ENCODE peak calls at places on chromosomes 13 and 19, in four cellular contexts. L, P, A and Q are unnamed samples.

GRCh38 chr13:109787135-109787954 is 962 bp upstream of the IRS2 start:
- DNase-seq in L (peak), P (no peak), A (peak), Q (no peak)

GRCh38 chr19:3857449-3858003 is 11.3 kb downstream of the ZFR2 start:
- DNase-seq in L (peak), P (no peak), A (no peak), Q (no peak)

GRCh38 chr19:57830071-57830602 is at the start of gene ZNF587B:
- DNase-seq in L (peak), P (no peak), A (peak), Q (no peak)

GRCh38 chr13:110746443-110746842 is 32.9 kb downstream of the ING1 start:
- DNase-seq in L (no peak), P (no peak), A (no peak), Q (no peak)

GRCh38 chr13:20418953-20419352 is 106.7 kb downstream of the CRYL1 start:
- DNase-seq in L (no peak), P (no peak), A (no peak), Q (no peak)

GRCh38 chr13:37985281-37985680 is 115.7 kb upstream of the TRPC4 start:
- DNase-seq in L (no peak), P (no peak), A (no peak), Q (no peak)

GRCh38 chr13:51643882-51644281 is 59.6 kb downstream of the WDFY2 start:
- DNase-seq in L (no peak), P (peak), A (no peak), Q (no peak)

GRCh38 chr13:96785986-96786385 is 208.3 kb downstream of the OXGR1 start:
- DNase-seq in L (no peak), P (no peak), A (no peak), Q (no peak)

GRCh38 chr19:46791944-46792343 is 3.5 kb upstream of the SLC1A5 start:
- DNase-seq in L (no peak), P (no peak), A (no peak), Q (no peak)

GRCh38 chr13:107066355-107066754 is 498.4 kb upstream of the ARGLU1 start:
- DNase-seq in L (no peak), P (no peak), A (no peak), Q (no peak)

GRCh38 chr19:12793290-12794195 is 2.3 kb downstream of the JUNB start:
- DNase-seq in L (peak), P (peak), A (peak), Q (peak)

GRCh38 chr13:39600766-39601165 is 2.2 kb downstream of the LHFPL6 start:
- DNase-seq in L (peak), P (no peak), A (peak), Q (peak)

GRCh38 chr13:69769637-69770036 is 338.0 kb upstream of the ATXN8OS start:
- DNase-seq in L (peak), P (no peak), A (no peak), Q (no peak)

GRCh38 chr13:72696590-72696989 is 30.8 kb downstream of the MZT1 start:
- DNase-seq in L (no peak), P (no peak), A (no peak), Q (no peak)

GRCh38 chr19:22882797-22883196 is 50.7 kb downstream of the ZNF723 start:
- DNase-seq in L (peak), P (no peak), A (no peak), Q (no peak)

GRCh38 chr19:49431330-49431749 is 6.2 kb downstream of the GFY start:
- DNase-seq in L (no peak), P (peak), A (no peak), Q (no peak)

GRCh38 chr19:51546650-51547396 is 15.4 kb upstream of the SIGLEC6 start:
- DNase-seq in L (no peak), P (no peak), A (no peak), Q (no peak)

GRCh38 chr13:86445584-86446140 is 646.4 kb upstream of the SLITRK6 start:
- DNase-seq in L (no peak), P (no peak), A (no peak), Q (no peak)

GRCh38 chr13:109163052-109163413 is 533.6 kb downstream of the MYO16 start:
- DNase-seq in L (no peak), P (no peak), A (peak), Q (no peak)

GRCh38 chr13:106349080-106349841 is 186.2 kb downstream of the EFNB2 start:
- DNase-seq in L (no peak), P (peak), A (peak), Q (no peak)

GRCh38 chr19:16860118-16860517 is 28.7 kb upstream of the F2RL3 start:
- DNase-seq in L (no peak), P (no peak), A (no peak), Q (no peak)

GRCh38 chr19:56978023-56978565 is 137.6 kb upstream of the PEG3 start:
- DNase-seq in L (no peak), P (no peak), A (no peak), Q (no peak)

GRCh38 chr19:11268783-11269267 is 6.5 kb upstream of the DOCK6 start:
- DNase-seq in L (no peak), P (peak), A (no peak), Q (no peak)

GRCh38 chr13:27770809-27771208 is 21.5 kb upstream of the GSX1 start:
- DNase-seq in L (peak), P (peak), A (peak), Q (no peak)

GRCh38 chr19:43807651-43808050 is 5.4 kb upstream of the LYPD5 start:
- DNase-seq in L (no peak), P (no peak), A (no peak), Q (no peak)

GRCh38 chr19:11673608-11674041 is 65.1 kb downstream of the ZNF823 start:
- DNase-seq in L (peak), P (peak), A (peak), Q (peak)

DNA sequence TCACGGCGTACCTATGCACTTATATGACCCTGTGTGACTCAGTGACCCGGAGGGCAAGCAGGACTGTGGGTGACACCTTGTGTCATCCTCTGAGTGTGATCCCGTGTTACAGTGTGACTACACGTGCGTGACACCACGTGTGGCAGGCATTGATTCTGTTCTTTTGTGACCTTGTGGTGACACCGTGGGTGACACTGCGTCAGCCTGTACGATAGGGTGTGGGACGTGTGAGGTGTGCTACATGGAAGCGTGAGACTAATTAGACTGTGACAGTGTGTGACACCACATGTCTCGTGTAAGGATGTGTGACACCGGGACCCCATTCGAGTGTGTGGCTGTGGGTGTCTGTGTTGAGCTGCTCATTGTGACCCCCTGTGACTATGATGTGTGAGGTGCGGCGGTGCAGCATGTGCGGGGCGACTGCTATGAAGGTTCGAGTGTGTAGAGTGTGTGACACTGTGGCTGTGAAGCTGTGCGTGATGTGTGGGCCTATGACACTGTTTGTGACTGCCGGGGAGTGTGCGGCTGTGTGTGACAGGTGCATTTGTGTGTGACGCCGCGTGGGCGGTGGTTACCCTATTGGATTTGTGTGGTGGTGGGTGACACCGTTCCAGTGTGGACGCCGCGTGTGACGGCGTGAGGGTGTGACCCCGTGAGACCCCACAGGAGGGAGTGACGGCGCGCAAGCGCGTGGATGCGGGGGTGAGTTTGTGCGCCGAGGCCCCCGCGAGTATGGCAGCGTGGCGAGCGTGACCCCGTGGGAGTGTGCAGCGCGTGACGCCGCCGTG is at the start of gene SPTBN4:
- DNase-seq in L (no peak), P (no peak), A (peak), Q (peak)
- H3K27ac ChIP-seq in L (no peak), P (peak), A (no peak), Q (peak)

GRCh38 chr19:1651061-1651547 is 1.3 kb downstream of the TCF3 start:
- DNase-seq in L (peak), P (peak), A (peak), Q (no peak)
- H3K27ac ChIP-seq in L (peak), P (peak), A (peak), Q (no peak)

DNA sequence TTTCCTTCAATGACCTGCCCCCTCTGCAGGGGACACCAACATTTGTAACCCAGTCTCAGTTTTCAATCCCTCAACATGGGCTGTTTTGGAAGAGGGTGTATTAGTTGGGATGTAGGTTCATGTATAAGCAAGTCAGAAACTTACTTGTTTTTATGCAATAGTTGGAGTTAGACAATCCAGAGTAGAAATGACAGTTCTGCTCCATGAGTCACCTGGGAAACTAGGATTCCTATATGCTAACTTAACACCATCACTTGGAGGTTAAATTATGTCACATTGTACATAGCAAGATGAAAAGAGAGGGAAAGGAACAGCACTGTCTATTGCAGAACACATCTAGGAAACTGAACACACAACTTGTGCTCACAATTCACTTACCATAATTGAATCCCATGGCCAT is 436.4 kb downstream of the RFC3 start:
- DNase-seq in L (no peak), P (no peak), A (no peak), Q (no peak)
- H3K27ac ChIP-seq in L (no peak), P (no peak), A (no peak), Q (no peak)

DNA sequence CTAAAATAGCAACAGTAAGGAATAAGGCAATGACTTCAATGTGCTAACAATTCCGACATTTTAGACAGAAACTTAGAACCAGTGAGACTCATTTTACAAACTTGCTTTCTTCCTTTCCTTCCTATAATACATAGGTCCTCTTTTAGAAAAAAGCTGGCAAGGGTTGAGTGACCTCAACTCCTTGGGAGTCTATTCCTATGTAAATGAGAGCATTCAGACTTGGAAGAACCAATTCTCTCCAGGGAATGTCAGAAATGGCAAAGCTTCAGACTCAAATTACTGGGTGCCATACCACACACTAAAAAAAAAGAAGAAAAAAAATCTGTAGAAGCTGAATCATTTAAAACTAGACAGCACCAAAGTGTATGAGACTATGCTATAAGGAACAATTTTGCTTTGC is 1328.2 kb downstream of the OLFM4 start:
- DNase-seq in L (no peak), P (no peak), A (no peak), Q (no peak)
- H3K27ac ChIP-seq in L (no peak), P (no peak), A (peak), Q (no peak)

DNA sequence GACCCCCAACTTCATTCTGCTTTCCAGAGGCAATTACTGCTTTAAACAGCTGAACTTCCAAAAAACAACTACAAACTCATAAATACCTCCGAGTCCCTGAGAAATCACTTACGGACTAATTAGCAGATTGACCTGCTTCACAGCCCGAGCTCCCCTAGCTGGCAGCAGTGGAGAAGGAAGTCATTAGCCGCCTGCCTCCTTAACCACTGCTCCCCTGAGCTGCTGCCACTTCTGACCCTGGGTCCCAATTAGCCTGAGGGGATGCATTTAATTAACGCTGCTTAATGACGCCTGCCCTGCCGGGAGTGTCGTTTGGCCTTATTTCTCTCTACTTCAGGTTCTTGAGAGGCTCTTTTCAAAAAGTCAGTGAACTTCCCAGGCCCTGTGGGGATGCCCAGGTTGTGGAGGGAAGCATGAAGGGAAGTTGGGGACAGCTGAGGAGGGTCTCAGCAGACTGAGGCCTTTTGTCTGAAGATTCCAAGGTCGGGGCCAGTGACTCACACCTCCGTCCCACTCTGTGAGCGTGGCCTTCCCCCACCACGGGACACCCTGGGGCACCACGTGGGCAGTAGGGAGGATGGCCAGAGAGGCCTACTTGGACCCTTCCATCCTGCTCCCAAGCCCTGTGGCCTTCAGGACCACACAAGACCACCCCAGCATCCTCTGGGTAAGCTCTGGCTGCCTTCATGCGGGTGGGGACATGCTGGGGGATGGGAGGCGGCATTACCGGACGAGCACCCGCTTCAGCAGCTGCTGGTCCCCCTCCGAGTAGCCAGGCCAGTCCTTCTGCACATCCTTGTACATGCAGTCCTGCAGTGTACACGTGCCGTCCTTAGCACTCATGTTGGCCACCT is 19.8 kb upstream of the ISYNA1 start:
- DNase-seq in L (no peak), P (no peak), A (no peak), Q (no peak)
- H3K27ac ChIP-seq in L (no peak), P (peak), A (no peak), Q (no peak)